ENCODE peak calls at places on chromosomes 11 and 22, in nine cellular contexts. L is stomach, P is body of pancreas, I is tibial nerve, U is IMR-90, C is ovary, Y is lower leg skin, E is A549, B is GM12891. K is an unnamed sample.

GRCh38 chr11:34696876-34697275 is 76.0 kb downstream of the EHF start:
- DNase-seq in B (no peak), U (no peak), E (no peak), C (no peak), Y (no peak), P (no peak), L (no peak), I (no peak), K (no peak)

GRCh38 chr11:28961726-28962125 is 853.5 kb downstream of the METTL15 start:
- DNase-seq in Y (no peak), P (no peak), U (no peak), I (no peak), B (no peak), L (no peak), C (no peak), E (no peak), K (no peak)

GRCh38 chr11:2305862-2306823 is 4.3 kb downstream of the TSPAN32 start:
- DNase-seq in P (peak), I (peak), C (peak), L (peak), Y (no peak), B (no peak), E (no peak), U (peak), K (no peak)

GRCh38 chr11:79393362-79394043 is 47.3 kb downstream of the TENM4 start:
- DNase-seq in B (no peak), C (peak), U (no peak), E (peak), Y (no peak), P (peak), L (no peak), I (no peak), K (no peak)

GRCh38 chr11:130442728-130443127 is 5.7 kb upstream of the ADAMTS15 start:
- DNase-seq in U (peak), C (no peak), L (no peak), E (no peak), Y (no peak), B (no peak), I (no peak), P (no peak), K (no peak)

GRCh38 chr11:121928597-121929580 is 187.1 kb downstream of the BLID start:
- DNase-seq in Y (no peak), C (peak), E (no peak), L (no peak), B (no peak), U (no peak), P (no peak), I (no peak), K (no peak)

GRCh38 chr11:76073716-76074115 is 132.6 kb downstream of the WNT11 start:
- DNase-seq in I (no peak), Y (no peak), P (no peak), B (no peak), E (no peak), L (no peak), U (peak), C (no peak), K (no peak)

GRCh38 chr11:102527701-102528100 is 2.8 kb downstream of the MMP7 start:
- DNase-seq in B (no peak), U (no peak), I (no peak), E (no peak), C (no peak), Y (no peak), L (no peak), P (no peak), K (no peak)

GRCh38 chr11:14300661-14301304 is 58.2 kb downstream of the RRAS2 start:
- DNase-seq in L (peak), C (peak), U (peak), P (peak), Y (peak), E (peak), I (peak), B (no peak), K (peak)

GRCh38 chr22:38239101-38239761 is 33.6 kb downstream of the TMEM184B start:
- DNase-seq in P (peak), B (no peak), C (no peak), I (no peak), L (no peak), Y (no peak), E (peak), U (peak), K (peak)

GRCh38 chr22:19854778-19855503 is at the start of the genes GNB1L and RTL10:
- DNase-seq in Y (peak), I (peak), B (peak), L (peak), C (peak), E (peak), P (peak), U (peak), K (peak)

GRCh38 chr11:24585192-24585591 is 88.3 kb downstream of the LUZP2 start:
- DNase-seq in E (peak), P (no peak), Y (no peak), U (peak), L (no peak), I (no peak), B (no peak), C (no peak), K (no peak)

GRCh38 chr11:95299078-95299611 is 68.1 kb upstream of the SESN3 start:
- DNase-seq in C (peak), B (no peak), E (no peak), L (no peak), U (no peak), I (no peak), Y (no peak), P (no peak), K (no peak)

GRCh38 chr11:133692371-133692770 is 152.9 kb downstream of the SPATA19 start:
- DNase-seq in P (no peak), E (no peak), C (no peak), B (no peak), L (no peak), Y (no peak), U (no peak), I (no peak), K (no peak)

GRCh38 chr11:96259053-96259837 is 83.8 kb downstream of the MAML2 start:
- DNase-seq in I (no peak), U (peak), C (no peak), L (no peak), E (peak), P (no peak), Y (no peak), B (no peak), K (peak)

GRCh38 chr11:6655020-6655789 is 404 bp downstream of the DCHS1 start:
- DNase-seq in B (no peak), Y (no peak), P (peak), C (no peak), L (no peak), E (no peak), I (no peak), U (no peak), K (no peak)

GRCh38 chr11:109378049-109378448 is 43.9 kb upstream of the C11orf87 start:
- DNase-seq in U (no peak), E (no peak), L (no peak), C (no peak), P (no peak), B (no peak), Y (no peak), I (no peak), K (no peak)

GRCh38 chr11:65500262-65501004 is 1.6 kb downstream of the MALAT1 start:
- DNase-seq in P (peak), C (peak), B (no peak), U (peak), Y (no peak), I (no peak), L (no peak), E (peak), K (no peak)
- TF ChIP-seq POLR2A in P (peak), C (no peak), B (peak), U (no peak), Y (no peak), I (peak), L (peak), E (peak), K (peak)

GRCh38 chr11:116537736-116538135 is 235.1 kb downstream of the BUD13 start:
- DNase-seq in L (no peak), B (no peak), U (no peak), E (no peak), C (no peak), I (no peak), P (no peak), Y (no peak), K (no peak)

GRCh38 chr11:116540645-116541044 is 232.1 kb downstream of the BUD13 start:
- DNase-seq in U (no peak), E (no peak), I (no peak), B (no peak), P (no peak), L (no peak), C (no peak), Y (no peak), K (no peak)

GRCh38 chr11:116540019-116540418 is 232.8 kb downstream of the BUD13 start:
- DNase-seq in I (no peak), P (no peak), L (no peak), C (no peak), U (no peak), B (no peak), E (no peak), Y (no peak), K (no peak)

GRCh38 chr11:116537121-116537520 is 235.7 kb downstream of the BUD13 start:
- DNase-seq in P (no peak), I (no peak), U (no peak), C (no peak), E (no peak), B (no peak), L (peak), Y (no peak), K (no peak)

GRCh38 chr11:116539211-116539610 is 233.6 kb downstream of the BUD13 start:
- DNase-seq in Y (no peak), B (no peak), P (no peak), C (no peak), L (no peak), E (no peak), U (no peak), I (no peak), K (no peak)
- TF ChIP-seq POLR2A in Y (no peak), B (no peak), P (no peak), C (no peak), L (no peak), E (no peak), U (no peak), I (no peak), K (no peak)

GRCh38 chr11:7986768-7987559 is at the start of gene EIF3F:
- DNase-seq in P (peak), B (peak), L (peak), U (peak), I (peak), E (peak), C (peak), Y (peak), K (peak)
- TF ChIP-seq POLR2A in P (peak), B (peak), L (no peak), U (peak), I (peak), E (peak), C (no peak), Y (no peak), K (no peak)

GRCh38 chr11:18650353-18650752 is 16.2 kb upstream of the SPTY2D1 start:
- DNase-seq in Y (no peak), U (no peak), E (no peak), L (no peak), C (no peak), I (no peak), B (no peak), P (no peak), K (no peak)

GRCh38 chr11:18650859-18651557 is 16.9 kb upstream of the SPTY2D1 start:
- DNase-seq in B (peak), U (peak), P (peak), I (no peak), L (peak), E (peak), Y (peak), C (no peak), K (peak)
- TF ChIP-seq POLR2A in B (no peak), U (no peak), P (no peak), I (no peak), L (no peak), E (no peak), Y (no peak), C (no peak), K (no peak)